ENCODE peak calls at places on chromosomes 2 and 18, in four cellular contexts. U is DND-41, T is PC-3, W is OCI-LY7. Z is an unnamed sample.

GRCh38 chr2:237967463-237967871 is 653 bp downstream of the UBE2F start:
- DNase-seq in T (peak), W (no peak), U (no peak), Z (no peak)

GRCh38 chr2:68861330-68861729 is 9.9 kb downstream of the BMP10 start:
- DNase-seq in T (no peak), W (no peak), U (no peak), Z (no peak)

GRCh38 chr2:206799083-206799482 is 33.7 kb downstream of the FASTKD2 start:
- DNase-seq in T (no peak), U (no peak), W (no peak), Z (no peak)

GRCh38 chr2:96386470-96386869 is 50.9 kb downstream of the NCAPH start:
- DNase-seq in T (no peak), W (no peak), U (no peak), Z (no peak)

GRCh38 chr2:196464311-196464710 is 175.2 kb upstream of the CCDC150 start:
- DNase-seq in W (no peak), T (peak), U (no peak), Z (no peak)

GRCh38 chr2:119476301-119477117 is 44.9 kb downstream of the TMEM37 start:
- DNase-seq in T (peak), U (peak), W (peak), Z (peak)

GRCh38 chr18:50757358-50757757 is 62.5 kb downstream of the MRO start:
- DNase-seq in U (no peak), W (no peak), T (no peak), Z (no peak)

GRCh38 chr2:181741756-181742155 is 61.4 kb upstream of the NEUROD1 start:
- DNase-seq in T (peak), W (no peak), U (no peak), Z (no peak)

GRCh38 chr2:231130657-231131056 is 5.8 kb upstream of the HTR2B start:
- DNase-seq in T (peak), W (no peak), U (no peak), Z (no peak)

GRCh38 chr2:167289651-167290410 is 401.6 kb downstream of the XIRP2 start:
- DNase-seq in W (no peak), U (no peak), T (peak), Z (no peak)

GRCh38 chr18:50154420-50154819 is 40.5 kb downstream of the MYO5B start:
- DNase-seq in U (no peak), W (no peak), T (no peak), Z (no peak)

GRCh38 chr2:1662606-1663180 is 81.6 kb downstream of the PXDN start:
- DNase-seq in U (no peak), T (no peak), W (no peak), Z (no peak)

GRCh38 chr2:29459445-29460179 is 344.4 kb downstream of the CLIP4 start:
- DNase-seq in W (no peak), T (peak), U (no peak), Z (no peak)

DNA sequence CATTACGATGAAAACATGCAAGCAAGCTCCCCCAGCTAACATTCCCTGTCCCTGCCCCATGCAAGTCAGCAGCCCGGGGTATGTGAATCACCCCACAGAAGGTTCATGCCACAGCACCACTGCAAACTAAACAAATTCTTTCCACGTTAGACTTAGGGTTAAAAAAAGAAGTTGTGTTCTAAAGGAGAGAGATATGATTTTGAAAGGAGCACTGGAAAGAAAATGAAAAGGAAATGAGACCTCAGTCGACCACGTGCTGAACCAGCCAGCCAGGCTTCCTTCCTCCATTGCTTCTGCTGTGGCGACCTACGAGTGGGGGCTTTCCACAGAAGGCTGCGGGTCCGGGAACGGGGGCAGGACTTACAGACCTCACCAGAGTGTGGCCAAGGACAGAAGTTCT is 52.0 kb downstream of the ARL4C start:
- DNase-seq in U (peak), T (no peak), W (peak), Z (peak)
- H3K27ac ChIP-seq in U (peak), T (no peak), W (peak), Z (no peak)

DNA sequence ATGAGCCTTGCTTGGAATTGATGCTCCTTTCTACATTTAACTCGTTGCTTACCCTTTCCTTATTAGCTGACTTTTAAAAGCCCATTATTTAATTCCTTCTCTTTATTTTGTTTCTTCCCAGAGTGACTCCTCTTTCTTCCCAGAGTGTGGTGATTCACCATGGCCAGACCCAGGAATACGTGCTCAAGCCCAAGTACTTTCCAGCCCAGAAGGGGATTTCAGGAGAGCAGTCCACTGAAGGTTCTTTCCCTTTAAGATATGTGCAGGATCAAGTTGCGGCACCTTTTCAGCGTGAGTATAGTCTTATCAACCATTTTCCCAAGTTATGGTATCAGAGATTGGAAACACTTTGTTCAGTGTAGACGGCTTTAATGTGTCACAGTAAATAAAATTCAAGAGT is 163.7 kb downstream of the LTBP1 start:
- DNase-seq in W (no peak), U (no peak), T (no peak), Z (no peak)
- H3K4me2 ChIP-seq in W (no peak), U (no peak), T (no peak), Z (no peak)

GRCh38 chr18:3214855-3215637 is 4.7 kb downstream of the MYOM1 start:
- DNase-seq in U (no peak), T (no peak), W (no peak), Z (no peak)

GRCh38 chr18:3211236-3211992 is 8.4 kb downstream of the MYOM1 start:
- DNase-seq in W (no peak), T (peak), U (no peak), Z (no peak)

GRCh38 chr18:3213231-3214059 is 6.3 kb downstream of the MYOM1 start:
- DNase-seq in W (peak), U (peak), T (no peak), Z (no peak)

GRCh38 chr18:3209859-3210569 is 9.8 kb downstream of the MYOM1 start:
- DNase-seq in T (peak), W (no peak), U (no peak), Z (no peak)

DNA sequence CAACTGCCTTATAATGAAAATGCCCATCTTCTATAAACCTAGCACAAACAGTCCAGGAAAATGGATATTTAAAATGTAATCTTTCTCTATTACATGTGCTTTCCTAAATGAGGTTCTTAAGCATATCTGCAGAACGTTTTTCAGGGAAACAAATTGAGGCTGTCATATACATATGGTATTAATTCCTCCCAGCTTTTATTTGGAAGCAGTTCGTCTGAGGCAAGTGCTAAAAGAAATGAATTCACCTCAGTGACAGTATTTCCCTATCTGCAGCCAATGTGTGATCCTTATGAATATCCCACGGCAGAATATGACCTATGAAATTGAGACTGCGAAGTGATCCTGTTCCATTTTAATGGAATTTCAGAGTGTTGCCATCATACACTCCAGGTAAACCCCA is 7.1 kb downstream of the MYOM1 start:
- DNase-seq in W (no peak), U (no peak), T (no peak), Z (no peak)
- H3K27ac ChIP-seq in W (no peak), U (peak), T (no peak), Z (no peak)

GRCh38 chr18:49047540-49047939 is 96.8 kb upstream of the SMAD7 start:
- DNase-seq in U (no peak), W (no peak), T (no peak), Z (no peak)
- H3K4me2 ChIP-seq in U (no peak), W (no peak), T (no peak), Z (no peak)

GRCh38 chr2:60440080-60440753 is 113.2 kb downstream of the BCL11A start:
- DNase-seq in T (no peak), W (peak), U (no peak), Z (no peak)

GRCh38 chr2:60437080-60437765 is 116.2 kb downstream of the BCL11A start:
- DNase-seq in W (peak), U (peak), T (no peak), Z (no peak)

GRCh38 chr2:60439219-60439974 is 114.1 kb downstream of the BCL11A start:
- DNase-seq in T (no peak), U (no peak), W (peak), Z (peak)

GRCh38 chr2:60438653-60439052 is 114.8 kb downstream of the BCL11A start:
- DNase-seq in T (no peak), W (no peak), U (no peak), Z (no peak)

GRCh38 chr2:60438136-60438535 is 115.3 kb downstream of the BCL11A start:
- DNase-seq in W (peak), U (no peak), T (no peak), Z (peak)
- H3K27ac ChIP-seq in W (peak), U (no peak), T (no peak), Z (no peak)

DNA sequence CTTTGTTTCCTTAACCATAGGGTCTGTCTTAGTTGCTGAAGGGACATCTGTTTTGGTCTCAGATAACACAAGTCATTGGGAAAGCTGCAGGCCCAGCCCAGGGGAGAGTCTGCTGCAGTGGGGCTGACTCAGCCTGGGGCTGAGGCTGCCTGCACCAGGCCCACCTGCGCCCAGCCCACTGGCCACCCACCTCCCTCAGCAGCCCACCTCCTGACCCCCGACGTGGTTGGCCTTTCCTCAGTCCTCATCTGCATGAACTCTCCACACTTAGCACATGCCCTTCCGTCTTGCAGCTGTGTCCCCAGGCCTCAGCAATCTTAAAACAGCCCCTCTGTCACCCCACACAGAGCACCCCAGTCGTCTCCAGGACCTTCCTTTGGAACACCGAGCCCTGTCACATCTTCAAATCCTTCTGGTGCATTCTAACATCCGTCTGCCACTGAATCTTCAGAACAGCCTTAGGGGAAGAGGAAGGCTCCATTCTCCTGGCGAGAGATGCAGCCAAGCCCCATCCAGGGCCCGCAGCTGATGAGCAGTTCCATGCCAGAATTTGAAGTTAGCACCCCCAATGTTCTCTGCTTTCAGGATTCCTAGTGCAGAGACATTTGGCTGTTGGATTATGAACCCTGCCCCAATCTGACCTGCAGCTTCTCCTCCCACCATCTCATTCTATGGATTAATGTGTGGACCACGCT is 231.4 kb downstream of the SEPTIN10 start:
- DNase-seq in U (no peak), W (no peak), T (no peak), Z (no peak)
- H3K4me2 ChIP-seq in U (no peak), W (no peak), T (no peak), Z (no peak)

GRCh38 chr2:192197387-192197786 is 2.7 kb upstream of the TMEFF2 start:
- DNase-seq in T (peak), W (no peak), U (no peak), Z (no peak)

GRCh38 chr2:192195548-192196418 is 1.1 kb upstream of the TMEFF2 start:
- DNase-seq in T (peak), U (no peak), W (no peak), Z (no peak)

GRCh38 chr2:192194866-192195547 is at the start of gene TMEFF2:
- DNase-seq in T (peak), U (no peak), W (no peak), Z (no peak)

GRCh38 chr2:192194065-192194865 is 468 bp downstream of the TMEFF2 start:
- DNase-seq in W (no peak), U (no peak), T (no peak), Z (no peak)

GRCh38 chr2:192196451-192197194 is 1.9 kb upstream of the TMEFF2 start:
- DNase-seq in W (no peak), T (no peak), U (no peak), Z (no peak)
- H3K27ac ChIP-seq in W (no peak), T (no peak), U (no peak), Z (no peak)

DNA sequence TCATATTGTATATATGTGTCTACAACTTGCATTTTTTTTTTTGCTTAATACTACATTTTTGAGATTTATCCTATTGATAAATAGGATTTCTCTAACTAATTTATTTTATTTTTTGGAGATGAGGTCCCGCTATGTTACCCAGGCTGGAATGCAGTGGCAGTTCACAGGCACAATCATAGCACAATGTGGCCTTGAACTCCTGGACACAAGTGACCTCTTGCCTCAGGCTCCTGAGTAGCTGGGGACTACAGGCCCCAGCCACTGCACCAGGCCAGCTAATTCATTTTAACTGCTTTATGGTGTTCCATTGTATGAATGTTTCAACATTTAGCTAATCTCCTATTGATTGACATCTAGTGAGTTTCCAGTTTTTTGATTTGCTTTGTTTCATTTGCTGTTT is 16.8 kb upstream of the CLASP1 start:
- DNase-seq in W (no peak), T (no peak), U (no peak), Z (no peak)
- H3K4me2 ChIP-seq in W (no peak), T (no peak), U (no peak), Z (no peak)

GRCh38 chr18:34223893-34224422 is 755 bp downstream of the NOL4 start:
- DNase-seq in W (no peak), U (no peak), T (no peak), Z (no peak)
- H3K27ac ChIP-seq in W (no peak), U (no peak), T (no peak), Z (no peak)

Z was measured in Karpas-422.